ENCODE peak calls at places on chromosomes 11 and 22, in four cellular contexts. W is GM12878, V is K562, C is HepG2. U is an unnamed sample. For H3K79me2, the result is how much of the 10 kb centered on the place peaks cover.

GRCh38 chr11:131195801-131196517 is 174.5 kb upstream of the NTM start:
- DNase-seq in W (no peak), V (no peak), C (no peak), U (peak)

GRCh38 chr11:84384637-84385227 is 1098.6 kb upstream of the CCDC90B start:
- DNase-seq in W (no peak), V (peak), C (peak), U (peak)

GRCh38 chr11:12889243-12889642 is 119.9 kb upstream of the RASSF10 start:
- DNase-seq in W (no peak), V (no peak), C (no peak), U (no peak)

GRCh38 chr11:131581006-131581405 is 210.6 kb downstream of the NTM start:
- DNase-seq in W (no peak), V (no peak), C (no peak), U (no peak)

GRCh38 chr11:108788565-108789199 is 123.8 kb downstream of the DDX10 start:
- DNase-seq in W (no peak), V (no peak), C (peak), U (no peak)

GRCh38 chr11:103649401-103649895 is 387.0 kb upstream of the DDI1 start:
- DNase-seq in W (no peak), V (no peak), C (no peak), U (no peak)

GRCh38 chr11:64126796-64127195 is 39.1 kb downstream of the MACROD1 start:
- DNase-seq in W (no peak), V (no peak), C (no peak), U (no peak)

GRCh38 chr22:24410110-24410856 is 17.1 kb upstream of the ADORA2A start:
- DNase-seq in W (no peak), V (no peak), C (no peak), U (peak)

GRCh38 chr22:30555282-30556210 is 9.0 kb upstream of the SEC14L6 start:
- DNase-seq in W (no peak), V (no peak), C (no peak), U (no peak)

DNA sequence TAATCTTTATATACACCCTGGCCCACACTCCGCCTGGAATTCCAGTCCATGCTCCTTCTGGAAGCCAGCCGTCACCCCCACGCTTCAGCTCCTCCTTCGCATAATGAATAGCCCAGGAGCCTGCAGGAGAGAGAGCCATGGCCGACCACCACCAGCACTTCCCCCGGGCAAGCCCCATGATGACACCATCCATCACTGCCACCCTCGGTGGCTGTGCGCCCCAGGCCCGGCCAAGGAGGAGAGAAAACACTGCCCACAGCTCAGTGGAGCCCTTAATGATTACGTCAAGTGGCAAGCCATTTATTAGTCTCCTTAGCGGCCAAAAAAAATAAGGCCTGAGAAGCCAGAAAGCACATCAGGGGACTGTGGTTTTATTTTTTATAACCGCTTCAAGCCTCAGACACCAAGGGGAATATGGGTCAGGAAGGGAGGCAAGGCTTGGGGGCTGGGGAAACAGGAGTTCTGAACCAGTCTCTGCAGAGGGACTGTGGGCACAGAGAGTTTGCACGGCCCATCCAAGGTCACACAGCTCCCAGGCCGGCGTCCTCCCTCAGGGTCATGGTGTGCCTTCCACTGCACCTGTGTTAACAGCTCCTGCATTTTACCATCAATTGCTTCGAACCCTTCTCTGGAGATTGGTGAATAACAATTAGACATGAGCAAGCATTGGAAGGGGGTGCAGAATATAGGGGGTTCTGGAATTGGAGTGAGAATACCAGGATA is 134.3 kb downstream of the MN1 start:
- DNase-seq in W (no peak), V (no peak), C (no peak), U (no peak)
- TF ChIP-seq SMC3 in W (no peak), V (no peak), C (no peak), U (no peak)

DNA sequence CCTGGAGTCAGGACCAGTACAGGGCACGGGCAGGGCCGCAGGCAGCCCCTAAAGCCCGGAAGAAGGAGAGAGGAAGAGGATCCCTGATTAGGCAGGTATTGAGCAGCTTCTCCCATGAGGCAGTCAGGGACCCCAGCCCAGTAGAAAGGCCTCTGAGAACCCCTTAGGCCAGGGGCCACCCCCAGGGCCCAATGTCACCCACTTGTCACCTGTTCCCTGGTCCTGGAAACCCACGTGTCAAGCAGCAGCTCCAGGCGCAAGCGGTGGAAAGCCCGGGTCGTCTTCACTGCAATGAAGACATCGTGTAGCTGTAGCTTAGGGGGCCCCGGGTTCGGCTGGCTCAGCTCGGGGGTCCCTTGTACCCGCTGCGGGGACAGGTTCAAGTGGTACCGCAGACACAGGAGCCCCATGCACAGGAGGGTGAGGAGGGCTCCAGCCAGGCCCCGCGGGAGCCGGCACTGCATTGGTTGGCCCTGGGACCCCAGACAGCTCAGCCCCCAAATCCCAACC is 415 bp downstream of the MFNG start:
- DNase-seq in W (no peak), V (no peak), C (no peak), U (no peak)
- H3K79me2 ChIP-seq in W (half or more), V (under half), C (under half), U (under half)

GRCh38 chr22:45572444-45572843 is 69.8 kb downstream of the FBLN1 start:
- DNase-seq in W (no peak), V (no peak), C (no peak), U (no peak)
- TF ChIP-seq SMC3 in W (no peak), V (no peak), C (no peak), U (no peak)

DNA sequence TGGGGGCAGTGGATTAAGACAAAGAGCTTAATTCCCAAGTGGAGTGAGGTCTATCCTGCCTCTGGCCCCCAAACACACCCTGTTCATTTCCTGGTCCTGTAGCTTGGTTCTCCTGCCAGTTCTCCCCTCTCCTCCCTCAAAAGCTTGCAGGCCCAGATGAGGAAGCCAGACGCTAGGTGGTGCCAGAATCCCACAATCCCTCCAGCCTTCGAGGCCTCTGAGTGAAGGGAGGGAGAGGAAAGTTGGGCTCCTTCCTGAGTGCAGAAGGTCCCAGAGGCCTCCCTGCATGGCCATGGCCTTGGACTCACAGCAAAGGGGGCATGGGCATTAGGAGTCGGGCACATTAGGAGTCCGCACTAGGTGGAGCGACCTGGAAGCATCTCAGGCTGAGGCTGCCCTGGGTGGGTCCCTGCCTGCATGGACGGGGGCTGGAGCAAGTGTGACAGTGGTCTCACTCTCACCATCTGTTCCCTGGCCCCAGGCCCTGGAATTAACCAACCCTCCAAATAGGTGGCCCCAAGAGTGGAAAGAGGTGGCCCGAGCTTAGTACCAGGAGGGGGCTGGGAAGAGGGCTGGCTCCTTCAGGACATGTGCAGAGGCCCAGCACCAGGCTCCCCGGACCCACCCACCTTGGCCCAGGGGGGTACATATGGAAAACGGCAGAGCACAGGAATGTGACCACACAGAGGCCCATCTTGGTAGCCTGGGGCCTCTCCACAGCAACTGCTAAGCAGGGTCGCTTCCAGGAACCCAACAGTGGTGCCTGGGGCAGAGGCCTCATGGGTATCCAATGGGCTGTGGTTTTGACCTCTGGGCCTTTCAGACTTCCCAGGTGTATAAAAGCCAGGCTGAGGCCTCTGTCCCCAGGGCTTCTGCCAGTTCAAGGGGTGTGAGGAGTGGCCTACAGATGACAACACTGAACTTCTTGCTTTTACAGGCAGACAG is 5.2 kb downstream of the FXYD2 start:
- DNase-seq in W (no peak), V (peak), C (peak), U (peak)
- H3K79me2 ChIP-seq in W (under half), V (under half), C (under half), U (under half)

GRCh38 chr11:62922653-62923371 is 1.6 kb upstream of the CHRM1 start:
- DNase-seq in W (no peak), V (peak), C (no peak), U (no peak)
- TF ChIP-seq SMC3 in W (no peak), V (peak), C (no peak), U (no peak)

GRCh38 chr22:38270091-38270972 is 2.5 kb downstream of the TMEM184B start:
- DNase-seq in W (no peak), V (no peak), C (no peak), U (no peak)

GRCh38 chr22:38266120-38266519 is 6.7 kb downstream of the TMEM184B start:
- DNase-seq in W (no peak), V (peak), C (no peak), U (no peak)

GRCh38 chr22:38264322-38264843 is 8.4 kb downstream of the TMEM184B start:
- DNase-seq in W (no peak), V (no peak), C (no peak), U (no peak)

GRCh38 chr22:38269466-38269865 is 3.3 kb downstream of the TMEM184B start:
- DNase-seq in W (no peak), V (no peak), C (no peak), U (no peak)

DNA sequence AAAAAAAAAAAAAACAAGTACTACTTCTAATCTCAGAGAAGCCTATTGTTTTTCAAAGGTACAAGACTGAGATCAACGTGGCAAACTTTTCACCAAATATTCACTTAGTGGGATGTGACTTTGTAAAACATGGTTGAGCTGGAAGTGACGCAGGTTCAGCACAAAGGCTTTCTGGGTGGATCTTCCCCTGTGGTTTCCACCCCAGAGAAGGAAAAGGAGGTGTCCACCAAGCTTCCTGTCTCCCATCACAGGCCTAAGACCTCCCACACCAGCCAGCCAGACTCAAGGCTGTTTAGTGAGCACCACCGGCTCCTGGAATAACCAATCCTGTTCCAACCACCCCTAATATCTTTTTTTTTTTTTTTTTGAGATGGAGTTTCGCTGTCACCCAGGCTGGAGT is 5.7 kb downstream of the TMEM184B start:
- DNase-seq in W (no peak), V (peak), C (no peak), U (no peak)
- H3K79me2 ChIP-seq in W (under half), V (half or more), C (half or more), U (half or more)

GRCh38 chr11:116724813-116725212 is 48.0 kb downstream of the BUD13 start:
- DNase-seq in W (no peak), V (no peak), C (no peak), U (no peak)

GRCh38 chr11:116721983-116722382 is 50.8 kb downstream of the BUD13 start:
- DNase-seq in W (no peak), V (no peak), C (no peak), U (no peak)

GRCh38 chr11:116727990-116728389 is 44.8 kb downstream of the BUD13 start:
- DNase-seq in W (no peak), V (no peak), C (no peak), U (no peak)

GRCh38 chr11:116723511-116723910 is 49.3 kb downstream of the BUD13 start:
- DNase-seq in W (no peak), V (no peak), C (no peak), U (no peak)

GRCh38 chr11:116725434-116726221 is 47.2 kb downstream of the BUD13 start:
- DNase-seq in W (no peak), V (no peak), C (no peak), U (no peak)
- TF ChIP-seq SMC3 in W (no peak), V (no peak), C (no peak), U (no peak)

GRCh38 chr22:17398159-17398558 is 28.9 kb downstream of the CECR2 start:
- DNase-seq in W (no peak), V (no peak), C (no peak), U (no peak)
- H3K79me2 ChIP-seq in W (under half), V (under half), C (under half), U (under half)